ENCODE peak calls at places on chromosomes 11 and 22, in six cellular contexts. One of them, this sample, is unnamed.

GRCh38 chr11:1570896-1571759 is 943 bp downstream of the DUSP8 start:
- DNase-seq in IMR-90: no peak
- DNase-seq in mesenchymal stem cell: peak; percentile 28
- DNase-seq in H9: peak; percentile 59
- DNase-seq in H1: peak; percentile 73
- DNase-seq in trophoblast cell: no peak
- DNase-seq in this sample: no peak

GRCh38 chr22:40973144-40973543 is 22.0 kb downstream of the RBX1 start:
- DNase-seq in IMR-90: no peak
- DNase-seq in mesenchymal stem cell: no peak
- DNase-seq in H9: no peak
- DNase-seq in H1: no peak
- DNase-seq in trophoblast cell: no peak
- DNase-seq in this sample: no peak

GRCh38 chr22:38124236-38124974 is 13.9 kb upstream of the BAIAP2L2 start:
- DNase-seq in IMR-90: no peak
- DNase-seq in mesenchymal stem cell: no peak
- DNase-seq in H9: peak; percentile 71
- DNase-seq in H1: no peak
- DNase-seq in trophoblast cell: no peak
- DNase-seq in this sample: no peak

GRCh38 chr22:28222066-28222465 is 303.0 kb upstream of the PITPNB start:
- DNase-seq in IMR-90: peak; percentile 41
- DNase-seq in mesenchymal stem cell: no peak
- DNase-seq in H9: no peak
- DNase-seq in H1: no peak
- DNase-seq in trophoblast cell: no peak
- DNase-seq in this sample: no peak

GRCh38 chr11:66478823-66479740 is 1.2 kb upstream of the DPP3 start:
- DNase-seq in IMR-90: peak; percentile 20
- DNase-seq in mesenchymal stem cell: peak; percentile 59
- DNase-seq in H9: no peak
- DNase-seq in H1: peak; percentile 75
- DNase-seq in trophoblast cell: peak; percentile 33
- DNase-seq in this sample: no peak

GRCh38 chr22:47623740-47624103 is 861.3 kb downstream of the TBC1D22A start:
- DNase-seq in IMR-90: no peak
- DNase-seq in mesenchymal stem cell: no peak
- DNase-seq in H9: no peak
- DNase-seq in H1: peak; percentile 33
- DNase-seq in trophoblast cell: no peak
- DNase-seq in this sample: no peak

GRCh38 chr11:6855971-6856542 is 6.8 kb upstream of the OR10A2 start:
- DNase-seq in IMR-90: peak; percentile 67
- DNase-seq in mesenchymal stem cell: no peak
- DNase-seq in H9: no peak
- DNase-seq in H1: no peak
- DNase-seq in trophoblast cell: no peak
- DNase-seq in this sample: peak; percentile 59

GRCh38 chr11:65486570-65487466 is 12.0 kb upstream of the MALAT1 start:
- DNase-seq in IMR-90: no peak
- DNase-seq in mesenchymal stem cell: no peak
- DNase-seq in H9: no peak
- DNase-seq in H1: no peak
- DNase-seq in trophoblast cell: no peak
- DNase-seq in this sample: no peak

GRCh38 chr22:19806213-19807160 is 45.9 kb downstream of the TBX1 start:
- DNase-seq in IMR-90: no peak
- DNase-seq in mesenchymal stem cell: no peak
- DNase-seq in H9: no peak
- DNase-seq in H1: no peak
- DNase-seq in trophoblast cell: no peak
- DNase-seq in this sample: no peak

GRCh38 chr22:29165336-29166060 is 40.2 kb upstream of the EMID1 start:
- DNase-seq in IMR-90: no peak
- DNase-seq in mesenchymal stem cell: no peak
- DNase-seq in H9: no peak
- DNase-seq in H1: no peak
- DNase-seq in trophoblast cell: no peak
- DNase-seq in this sample: no peak

GRCh38 chr22:27124336-27125023 is 467.1 kb downstream of the MIAT start:
- DNase-seq in IMR-90: no peak
- DNase-seq in mesenchymal stem cell: no peak
- DNase-seq in H9: no peak
- DNase-seq in H1: no peak
- DNase-seq in trophoblast cell: no peak
- DNase-seq in this sample: no peak

DNA sequence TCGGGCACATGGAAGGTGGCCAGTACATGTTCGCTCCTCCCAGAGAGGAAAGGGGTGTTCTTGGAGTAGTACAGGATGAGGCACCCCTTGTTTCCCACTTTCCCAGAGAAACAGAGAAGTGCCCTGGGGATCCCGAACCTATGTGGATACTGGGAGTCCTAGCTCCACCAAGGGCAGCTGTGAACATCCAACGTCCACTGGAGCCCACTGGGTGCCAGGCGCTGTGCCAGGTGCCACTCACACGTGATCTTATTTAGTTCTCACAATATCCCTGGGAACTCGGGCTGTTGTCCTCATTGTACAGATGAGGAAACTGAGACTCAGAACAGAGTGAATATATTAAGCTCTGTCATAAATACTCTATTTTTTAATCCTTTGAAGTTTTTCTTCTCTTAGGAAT is 12.0 kb downstream of the SLCO2B1 start:
- DNase-seq in IMR-90: no peak
- DNase-seq in mesenchymal stem cell: no peak
- DNase-seq in H9: no peak
- DNase-seq in H1: no peak
- DNase-seq in trophoblast cell: no peak
- DNase-seq in this sample: no peak
- H4K91ac ChIP-seq in IMR-90: no peak overlapping the region
- H4K91ac ChIP-seq in mesenchymal stem cell: no peak overlapping the region
- H4K91ac ChIP-seq in H9: no peak overlapping the region
- H4K91ac ChIP-seq in H1: no peak overlapping the region
- H4K91ac ChIP-seq in trophoblast cell: no peak overlapping the region
- H4K91ac ChIP-seq in this sample: no peak overlapping the region

GRCh38 chr11:120527111-120527748 is 15.7 kb downstream of the GRIK4 start:
- DNase-seq in IMR-90: peak; percentile 57
- DNase-seq in mesenchymal stem cell: no peak
- DNase-seq in H9: peak; percentile 96
- DNase-seq in H1: peak; percentile 87
- DNase-seq in trophoblast cell: no peak
- DNase-seq in this sample: no peak

GRCh38 chr11:120526241-120526640 is 14.7 kb downstream of the GRIK4 start:
- DNase-seq in IMR-90: no peak
- DNase-seq in mesenchymal stem cell: no peak
- DNase-seq in H9: no peak
- DNase-seq in H1: no peak
- DNase-seq in trophoblast cell: no peak
- DNase-seq in this sample: no peak

GRCh38 chr11:120528749-120529148 is 17.2 kb downstream of the GRIK4 start:
- DNase-seq in IMR-90: no peak
- DNase-seq in mesenchymal stem cell: no peak
- DNase-seq in H9: no peak
- DNase-seq in H1: no peak
- DNase-seq in trophoblast cell: no peak
- DNase-seq in this sample: no peak

GRCh38 chr11:120532082-120532481 is 20.5 kb downstream of the GRIK4 start:
- DNase-seq in IMR-90: no peak
- DNase-seq in mesenchymal stem cell: no peak
- DNase-seq in H9: no peak
- DNase-seq in H1: no peak
- DNase-seq in trophoblast cell: no peak
- DNase-seq in this sample: no peak

GRCh38 chr11:120529214-120529613 is 17.7 kb downstream of the GRIK4 start:
- DNase-seq in IMR-90: no peak
- DNase-seq in mesenchymal stem cell: no peak
- DNase-seq in H9: no peak
- DNase-seq in H1: no peak
- DNase-seq in trophoblast cell: no peak
- DNase-seq in this sample: no peak
- H3K27me3 ChIP-seq in IMR-90: no peaks in the 10 kb centered on the region
- H3K27me3 ChIP-seq in mesenchymal stem cell: peaks cover 38% of the 10 kb centered on the region
- H3K27me3 ChIP-seq in H9: no peaks in the 10 kb centered on the region
- H3K27me3 ChIP-seq in H1: no peaks in the 10 kb centered on the region
- H3K27me3 ChIP-seq in trophoblast cell: no peaks in the 10 kb centered on the region
- H3K27me3 ChIP-seq in this sample: no peaks in the 10 kb centered on the region

GRCh38 chr11:100872951-100873350 is 185.9 kb downstream of the ARHGAP42 start:
- DNase-seq in IMR-90: no peak
- DNase-seq in mesenchymal stem cell: no peak
- DNase-seq in H9: no peak
- DNase-seq in H1: no peak
- DNase-seq in trophoblast cell: no peak
- DNase-seq in this sample: no peak

GRCh38 chr11:100874203-100874602 is 187.1 kb downstream of the ARHGAP42 start:
- DNase-seq in IMR-90: no peak
- DNase-seq in mesenchymal stem cell: no peak
- DNase-seq in H9: no peak
- DNase-seq in H1: no peak
- DNase-seq in trophoblast cell: no peak
- DNase-seq in this sample: no peak

GRCh38 chr11:100878474-100878873 is 191.4 kb downstream of the ARHGAP42 start:
- DNase-seq in IMR-90: peak; percentile 41
- DNase-seq in mesenchymal stem cell: no peak
- DNase-seq in H9: no peak
- DNase-seq in H1: no peak
- DNase-seq in trophoblast cell: no peak
- DNase-seq in this sample: no peak

GRCh38 chr11:100875521-100875869 is 188.4 kb downstream of the ARHGAP42 start:
- DNase-seq in IMR-90: no peak
- DNase-seq in mesenchymal stem cell: no peak
- DNase-seq in H9: no peak
- DNase-seq in H1: no peak
- DNase-seq in trophoblast cell: no peak
- DNase-seq in this sample: no peak

GRCh38 chr11:100876826-100877545 is 189.9 kb downstream of the ARHGAP42 start:
- DNase-seq in IMR-90: peak; percentile 98
- DNase-seq in mesenchymal stem cell: peak; percentile 95
- DNase-seq in H9: no peak
- DNase-seq in H1: no peak
- DNase-seq in trophoblast cell: peak; percentile 5
- DNase-seq in this sample: no peak
- H3K9ac ChIP-seq in IMR-90: peak overlapping the region; percentile 61
- H3K9ac ChIP-seq in mesenchymal stem cell: peak overlapping the region; percentile 91
- H3K9ac ChIP-seq in H9: no peak overlapping the region
- H3K9ac ChIP-seq in H1: no peak overlapping the region
- H3K9ac ChIP-seq in trophoblast cell: no peak overlapping the region
- H3K9ac ChIP-seq in this sample: no peak overlapping the region

DNA sequence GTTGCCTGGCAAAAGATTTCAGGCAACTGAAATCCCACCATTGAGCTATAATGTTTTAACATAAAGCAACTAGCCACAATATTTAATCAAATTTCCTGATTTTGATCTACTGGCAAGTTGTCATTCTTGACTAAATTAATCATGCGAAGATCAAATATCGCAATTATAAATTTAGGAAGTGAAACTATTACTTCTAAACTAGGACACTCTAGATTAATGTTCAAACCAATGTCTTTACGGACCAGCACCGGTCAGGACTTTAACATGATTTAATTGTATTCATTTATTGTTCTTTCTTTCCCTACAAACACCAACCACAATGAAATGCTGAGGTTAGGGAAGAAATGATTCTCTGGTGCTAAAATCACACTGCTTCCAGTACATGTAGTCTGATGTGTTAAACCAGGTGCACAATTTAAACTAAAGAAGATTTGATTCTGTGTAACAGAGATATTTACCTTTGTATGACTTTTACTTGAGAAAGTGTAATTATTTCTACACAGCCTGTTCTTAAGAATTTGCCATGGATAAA is 14.9 kb downstream of the GAS2 start:
- DNase-seq in IMR-90: no peak
- DNase-seq in mesenchymal stem cell: no peak
- DNase-seq in H9: no peak
- DNase-seq in H1: no peak
- DNase-seq in trophoblast cell: no peak
- DNase-seq in this sample: no peak
- H4K91ac ChIP-seq in IMR-90: no peak overlapping the region
- H4K91ac ChIP-seq in mesenchymal stem cell: no peak overlapping the region
- H4K91ac ChIP-seq in H9: no peak overlapping the region
- H4K91ac ChIP-seq in H1: no peak overlapping the region
- H4K91ac ChIP-seq in trophoblast cell: no peak overlapping the region
- H4K91ac ChIP-seq in this sample: no peak overlapping the region

GRCh38 chr22:50532824-50533344 is 3.1 kb upstream of the TYMP start:
- DNase-seq in IMR-90: no peak
- DNase-seq in mesenchymal stem cell: peak; percentile 3
- DNase-seq in H9: no peak
- DNase-seq in H1: no peak
- DNase-seq in trophoblast cell: no peak
- DNase-seq in this sample: no peak
- H3K27me3 ChIP-seq in IMR-90: peaks cover 5% of the 10 kb centered on the region
- H3K27me3 ChIP-seq in mesenchymal stem cell: no peaks in the 10 kb centered on the region
- H3K27me3 ChIP-seq in H9: peaks cover 36% of the 10 kb centered on the region
- H3K27me3 ChIP-seq in H1: peaks cover 51% of the 10 kb centered on the region
- H3K27me3 ChIP-seq in trophoblast cell: no peaks in the 10 kb centered on the region
- H3K27me3 ChIP-seq in this sample: peaks cover 35% of the 10 kb centered on the region

This sample was measured in neuronal stem cell.